ENCODE peak calls at places on chromosomes 5 and 9, in four cellular contexts. R is sigmoid colon; X is naive thymus-derived CD4-positive, alpha-beta T cell; Q is A549. C is an unnamed sample.
A peak's percentile ranks its signal among the peaks of the same experiment; 100 is the strongest.

GRCh38 chr5:127072861-127073846 is at the start of gene C5orf63:
- DNase-seq in X (peak; percentile 78), R (peak; percentile 68), Q (peak; percentile 58), C (peak; percentile 76)

GRCh38 chr5:66427043-66427442 is 169.2 kb upstream of the MAST4 start:
- DNase-seq in R (no peak), Q (no peak), X (no peak), C (no peak)

GRCh38 chr5:145531038-145531734 is 304.0 kb downstream of the PRELID2 start:
- DNase-seq in R (no peak), X (no peak), Q (peak; percentile 48), C (no peak)

GRCh38 chr9:12648921-12649320 is 44.3 kb upstream of the TYRP1 start:
- DNase-seq in R (no peak), Q (no peak), X (no peak), C (no peak)

GRCh38 chr9:5510991-5511390 is 660 bp downstream of the PDCD1LG2 start:
- DNase-seq in Q (no peak), X (no peak), R (no peak), C (no peak)

GRCh38 chr5:97408331-97408730 is 225.3 kb upstream of the RIOK2 start:
- DNase-seq in R (no peak), X (no peak), Q (no peak), C (no peak)

GRCh38 chr9:14865206-14865605 is 45.0 kb downstream of the FREM1 start:
- DNase-seq in X (no peak), R (no peak), Q (no peak), C (no peak)

GRCh38 chr9:77896269-77897245 is 135.1 kb downstream of the GNAQ start:
- DNase-seq in X (no peak), R (no peak), Q (no peak), C (no peak)

GRCh38 chr9:89605181-89606048 is 603 bp downstream of the GADD45G start:
- DNase-seq in Q (peak; percentile 9), X (peak; percentile 45), R (peak; percentile 87), C (peak; percentile 42)

GRCh38 chr9:131744171-131744714 is 4.4 kb upstream of the RAPGEF1 start:
- DNase-seq in X (peak; percentile 64), R (no peak), Q (no peak), C (peak; percentile 58)

GRCh38 chr5:130514984-130515690 is 610.9 kb downstream of the CHSY3 start:
- DNase-seq in R (no peak), Q (peak; percentile 60), X (no peak), C (no peak)

GRCh38 chr9:12667892-12668291 is 25.3 kb upstream of the TYRP1 start:
- DNase-seq in X (no peak), Q (no peak), R (no peak), C (no peak)

GRCh38 chr5:15374886-15375285 is 125.1 kb upstream of the FBXL7 start:
- DNase-seq in Q (no peak), R (no peak), X (no peak), C (no peak)

GRCh38 chr5:112968411-112969106 is 8.0 kb upstream of the DCP2 start:
- DNase-seq in X (no peak), Q (peak; percentile 62), R (no peak), C (no peak)

GRCh38 chr5:109877670-109878045 is 187.9 kb downstream of the MAN2A1 start:
- DNase-seq in R (no peak), X (no peak), Q (no peak), C (no peak)

GRCh38 chr9:15272377-15272928 is 34.6 kb downstream of the TTC39B start:
- DNase-seq in R (no peak), Q (no peak), X (no peak), C (no peak)

GRCh38 chr5:123496892-123497291 is 15.1 kb upstream of the CSNK1G3 start:
- DNase-seq in R (no peak), Q (no peak), X (no peak), C (no peak)

GRCh38 chr5:78647838-78648358 is 674 bp downstream of the LHFPL2 start:
- DNase-seq in Q (peak; percentile 33), R (peak; percentile 85), X (no peak), C (no peak)

GRCh38 chr5:151553130-151553670 is 37.9 kb downstream of the FAT2 start:
- DNase-seq in R (no peak), X (no peak), Q (no peak), C (no peak)

GRCh38 chr9:113541019-113541900 is 77.7 kb downstream of the RGS3 start:
- DNase-seq in X (no peak), R (peak; percentile 54), Q (peak; percentile 60), C (no peak)

GRCh38 chr5:77082280-77082679 is 4.8 kb downstream of the ZBED3 start:
- DNase-seq in X (no peak), R (no peak), Q (no peak), C (no peak)

GRCh38 chr9:89477811-89478583 is 19.9 kb downstream of the SEMA4D start:
- DNase-seq in R (peak; percentile 53), Q (no peak), X (peak; percentile 57), C (peak; percentile 72)

GRCh38 chr5:72347801-72348305 is 27.7 kb downstream of the PTCD2 start:
- DNase-seq in X (no peak), Q (peak; percentile 86), R (no peak), C (no peak)

GRCh38 chr5:156327306-156327705 is 342 bp downstream of the SGCD start:
- DNase-seq in R (no peak), X (no peak), Q (no peak), C (no peak)

GRCh38 chr9:110251212-110251611 is 5.1 kb downstream of the TXN start:
- DNase-seq in X (no peak), Q (no peak), R (no peak), C (no peak)

GRCh38 chr5:134769206-134769605 is 10.6 kb downstream of the DDX46 start:
- DNase-seq in X (no peak), Q (peak; percentile 13), R (no peak), C (no peak)

GRCh38 chr5:180332051-180332517 is 21.1 kb downstream of the GFPT2 start:
- DNase-seq in Q (peak; percentile 39), X (no peak), R (peak; percentile 66), C (no peak)

GRCh38 chr5:35919191-35919590 is 19.2 kb downstream of the CAPSL start:
- DNase-seq in X (no peak), R (no peak), Q (no peak), C (no peak)

GRCh38 chr5:53871772-53872171 is 311.3 kb downstream of the NDUFS4 start:
- DNase-seq in Q (no peak), X (no peak), R (no peak), C (no peak)

GRCh38 chr9:116452634-116453033 is 234.5 kb upstream of the TRIM32 start:
- DNase-seq in R (no peak), Q (no peak), X (no peak), C (no peak)

GRCh38 chr5:180376511-180376910 is 23.4 kb upstream of the GFPT2 start:
- DNase-seq in X (no peak), Q (no peak), R (no peak), C (no peak)

GRCh38 chr9:133108794-133109641 is 12.0 kb downstream of the RALGDS start:
- DNase-seq in X (no peak), R (peak; percentile 61), Q (no peak), C (no peak)

DNA sequence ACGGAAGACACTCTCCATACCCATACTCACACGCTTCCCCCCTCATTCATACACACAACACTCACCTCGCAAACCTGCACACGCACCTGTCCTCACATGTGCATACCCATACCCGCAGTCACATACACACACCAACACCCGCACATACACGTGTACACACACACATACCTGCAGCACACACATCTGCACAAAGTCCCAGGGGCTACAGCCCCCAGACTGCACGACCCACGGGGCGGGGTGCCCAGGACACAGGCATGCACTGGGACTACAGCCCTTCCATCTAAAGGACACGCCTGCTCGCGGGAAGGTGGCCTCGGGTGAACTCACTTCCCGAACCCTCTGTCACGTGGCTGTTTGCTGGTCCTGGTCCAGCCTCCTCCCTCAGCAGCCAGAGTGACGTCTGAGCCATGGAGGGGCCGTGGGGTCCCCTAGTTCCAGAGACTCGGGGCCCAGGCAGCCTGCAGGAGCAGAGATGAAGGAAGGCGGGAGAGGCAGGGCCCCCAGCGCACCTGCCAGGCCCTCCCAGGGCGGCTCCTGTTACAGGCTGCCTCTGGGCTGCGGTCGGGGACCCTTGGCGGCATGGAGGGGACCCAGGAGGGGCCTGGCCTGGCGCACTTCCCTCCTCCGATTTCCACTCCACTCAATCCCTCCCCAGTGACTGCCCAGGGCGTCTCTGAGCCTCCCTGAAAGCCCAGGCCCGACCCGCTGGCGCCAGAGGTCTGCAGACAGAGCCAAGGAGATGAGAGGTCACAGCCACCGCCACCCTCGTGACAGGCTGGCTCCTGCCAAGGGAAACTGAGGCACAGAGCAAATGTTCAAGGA is 8.1 kb downstream of the SLC12A7 start:
- DNase-seq in X (peak; percentile 26), Q (no peak), R (peak; percentile 89), C (peak; percentile 55)
- H3K4me3 ChIP-seq in X (peak overlapping the region; percentile 77), Q (no peak overlapping the region), R (peak overlapping the region; percentile 28), C (peak overlapping the region; percentile 81)

GRCh38 chr5:138179277-138179857 is 455 bp downstream of the KIF20A start:
- DNase-seq in X (no peak), Q (peak; percentile 6), R (no peak), C (no peak)
- H3K27ac ChIP-seq in X (no peak overlapping the region), Q (peak overlapping the region; percentile 68), R (no peak overlapping the region), C (peak overlapping the region; percentile 20)

GRCh38 chr5:140842798-140843733 is 2.1 kb downstream of the PCDHA8 start:
- DNase-seq in Q (no peak), R (no peak), X (no peak), C (no peak)

GRCh38 chr5:140835622-140836510 is 1.8 kb downstream of the PCDHA7 start:
- DNase-seq in X (no peak), Q (no peak), R (no peak), C (no peak)

DNA sequence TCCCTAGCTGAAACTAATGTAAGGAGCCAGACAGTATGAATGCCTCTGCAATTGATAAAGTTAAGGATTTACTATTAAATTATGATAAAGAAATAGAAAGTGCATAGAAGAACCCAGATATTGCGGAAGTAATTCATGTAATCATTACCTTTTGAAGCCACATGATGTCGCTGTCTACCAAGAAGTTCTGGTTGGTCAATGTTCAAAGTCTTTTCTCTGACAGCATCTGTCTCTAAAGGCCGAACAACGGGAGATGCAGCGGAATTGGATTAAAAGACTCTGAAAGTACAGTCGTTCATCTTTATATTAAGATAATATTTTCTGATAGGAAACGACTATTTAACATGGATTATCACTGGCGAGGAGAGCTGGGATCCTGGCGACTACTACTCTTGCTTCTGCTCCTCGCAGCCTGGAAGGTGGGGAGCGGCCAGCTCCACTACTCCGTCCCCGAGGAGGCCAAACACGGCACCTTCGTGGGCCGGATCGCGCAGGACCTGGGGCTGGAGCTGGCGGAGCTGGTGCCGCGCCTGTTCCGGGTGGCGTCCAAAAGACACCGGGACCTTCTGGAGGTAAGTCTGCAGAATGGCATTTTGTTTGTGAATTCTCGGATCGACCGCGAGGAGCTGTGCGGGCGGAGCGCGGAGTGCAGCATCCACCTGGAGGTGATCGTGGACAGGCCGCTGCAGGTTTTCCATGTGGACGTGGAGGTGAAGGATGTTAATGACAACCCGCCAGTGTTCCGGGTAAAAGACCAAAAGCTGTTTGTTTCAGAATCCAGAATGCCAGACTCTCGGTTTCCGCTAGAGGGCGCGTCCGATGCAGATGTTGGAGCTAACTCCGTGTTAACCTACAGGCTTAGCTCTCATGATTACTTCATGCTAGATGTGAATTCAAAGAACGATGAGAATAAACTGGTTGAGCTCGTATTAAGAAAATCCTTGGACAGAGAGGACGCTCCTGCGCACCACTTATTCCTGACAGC is at the start of gene PCDHA8:
- DNase-seq in Q (peak; percentile 46), X (no peak), R (no peak), C (no peak)
- H3K9me3 ChIP-seq in Q (peaks cover 3% of the 10 kb centered on the region), X (no peaks in the 10 kb centered on the region), R (peaks cover 5% of the 10 kb centered on the region), C (no peaks in the 10 kb centered on the region)

GRCh38 chr9:96646081-96646991 is 8.8 kb downstream of the PRXL2C start:
- DNase-seq in X (no peak), R (no peak), Q (no peak), C (no peak)
- H3K4me3 ChIP-seq in X (no peak overlapping the region), R (no peak overlapping the region), Q (no peak overlapping the region), C (no peak overlapping the region)

C was measured in CD8-positive, alpha-beta memory T cell.